ENCODE peak calls at places on chromosomes 12 and 14, in nine cellular contexts. G is cardiac fibroblast, C is neural progenitor cell, I is tibial artery, V is endothelial cell, H is nephron progenitor cell, O is natural killer cell, W is HCT116, N is WTC11. D is an unnamed sample.

GRCh38 chr12:127729381-127729780 is 537.6 kb upstream of the TMEM132C start:
- DNase-seq in O (no peak), H (no peak), I (no peak), G (no peak), W (no peak), V (no peak), N (no peak), C (no peak), D (no peak)

GRCh38 chr14:69044965-69045555 is 66.0 kb upstream of the ACTN1 start:
- DNase-seq in W (no peak), I (no peak), G (peak; percentile 90), V (no peak), C (no peak), O (no peak), N (no peak), H (no peak), D (no peak)

GRCh38 chr14:68487805-68488590 is 304.9 kb downstream of the ZFP36L1 start:
- DNase-seq in N (no peak), H (no peak), C (peak; percentile 51), I (no peak), O (no peak), W (no peak), V (no peak), G (no peak), D (no peak)

GRCh38 chr12:111773801-111774551 is 7.2 kb downstream of the ALDH2 start:
- DNase-seq in C (peak; percentile 37), V (no peak), O (no peak), N (no peak), W (no peak), H (no peak), I (peak; percentile 89), G (peak; percentile 91), D (peak; percentile 74)

GRCh38 chr12:263574-263973 is 938 bp upstream of the SLC6A13 start:
- DNase-seq in C (no peak), W (no peak), H (no peak), O (no peak), V (no peak), I (no peak), N (no peak), G (no peak), D (no peak)

GRCh38 chr12:48858043-48858442 is 6.1 kb upstream of the DDX23 start:
- DNase-seq in V (no peak), C (no peak), O (no peak), N (no peak), I (no peak), W (no peak), G (no peak), H (no peak), D (no peak)

GRCh38 chr12:11785722-11786121 is 136.2 kb downstream of the ETV6 start:
- DNase-seq in H (no peak), N (no peak), W (no peak), O (no peak), C (no peak), V (no peak), I (no peak), G (peak; percentile 83), D (no peak)

GRCh38 chr14:59398841-59399240 is 66.3 kb downstream of the GPR135 start:
- DNase-seq in I (no peak), W (no peak), N (no peak), C (no peak), V (no peak), H (no peak), O (no peak), G (no peak), D (no peak)

DNA sequence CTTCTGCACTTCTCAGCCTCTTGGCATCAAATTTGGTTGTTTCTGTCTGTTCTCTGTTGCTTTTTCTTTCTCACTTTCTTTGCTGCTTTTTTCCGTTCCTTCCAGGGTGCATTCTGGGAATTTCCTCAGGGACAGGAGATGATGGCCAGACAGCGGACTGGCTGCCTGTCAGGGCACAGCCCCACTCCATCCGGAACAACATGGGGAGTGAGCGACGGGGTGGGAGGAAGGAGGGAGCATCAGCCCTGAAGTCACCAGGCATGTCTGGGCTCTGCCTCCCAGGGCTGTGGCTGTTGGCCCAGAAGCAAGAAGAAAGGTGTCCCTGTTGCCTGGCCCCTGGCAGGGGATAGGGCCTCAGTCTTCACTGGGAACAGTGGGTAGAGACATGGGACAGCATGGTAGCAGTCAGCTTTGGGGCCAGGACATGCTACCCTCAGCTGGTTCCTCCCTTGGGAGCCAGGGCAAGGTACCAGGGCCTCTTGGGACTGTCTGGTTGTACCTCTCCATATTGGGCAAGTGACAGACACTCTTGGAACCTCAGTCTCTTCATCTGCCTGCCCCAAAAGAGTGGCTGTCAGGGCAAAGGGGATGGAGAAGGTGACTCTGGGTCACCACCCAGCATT is 8.6 kb downstream of the PGF start:
- DNase-seq in I (peak; percentile 24), N (no peak), W (no peak), V (no peak), G (no peak), H (no peak), O (no peak), C (no peak), D (no peak)
- TF ChIP-seq CTCF in I (no peak), N (no peak), W (no peak), V (peak; percentile 35), G (no peak), H (no peak), O (peak; percentile 63), C (no peak), D (peak; percentile 69)

GRCh38 chr14:32588448-32589320 is 259.6 kb downstream of the AKAP6 start:
- DNase-seq in O (no peak), H (peak; percentile 19), G (peak; percentile 74), W (peak; percentile 16), I (no peak), C (peak; percentile 65), N (peak; percentile 20), V (peak; percentile 15), D (no peak)
- TF ChIP-seq CTCF in O (no peak), H (peak; percentile 77), G (peak; percentile 82), W (peak; percentile 71), I (peak; percentile 45), C (peak; percentile 93), N (peak; percentile 52), V (peak; percentile 86), D (peak; percentile 81)

GRCh38 chr12:19181666-19182426 is 52.3 kb downstream of the PLEKHA5 start:
- DNase-seq in I (no peak), C (no peak), H (no peak), N (no peak), O (no peak), W (no peak), G (peak; percentile 36), V (no peak), D (no peak)
- TF ChIP-seq CTCF in I (no peak), C (peak; percentile 12), H (no peak), N (no peak), O (peak; percentile 9), W (no peak), G (no peak), V (no peak), D (peak; percentile 41)

GRCh38 chr14:104968541-104969401 is 9.4 kb downstream of the AHNAK2 start:
- DNase-seq in W (no peak), N (no peak), V (no peak), C (peak; percentile 37), H (no peak), I (peak; percentile 68), O (no peak), G (peak; percentile 48), D (peak; percentile 40)
- TF ChIP-seq CTCF in W (no peak), N (no peak), V (no peak), C (no peak), H (no peak), I (peak; percentile 28), O (no peak), G (peak; percentile 5), D (no peak)

DNA sequence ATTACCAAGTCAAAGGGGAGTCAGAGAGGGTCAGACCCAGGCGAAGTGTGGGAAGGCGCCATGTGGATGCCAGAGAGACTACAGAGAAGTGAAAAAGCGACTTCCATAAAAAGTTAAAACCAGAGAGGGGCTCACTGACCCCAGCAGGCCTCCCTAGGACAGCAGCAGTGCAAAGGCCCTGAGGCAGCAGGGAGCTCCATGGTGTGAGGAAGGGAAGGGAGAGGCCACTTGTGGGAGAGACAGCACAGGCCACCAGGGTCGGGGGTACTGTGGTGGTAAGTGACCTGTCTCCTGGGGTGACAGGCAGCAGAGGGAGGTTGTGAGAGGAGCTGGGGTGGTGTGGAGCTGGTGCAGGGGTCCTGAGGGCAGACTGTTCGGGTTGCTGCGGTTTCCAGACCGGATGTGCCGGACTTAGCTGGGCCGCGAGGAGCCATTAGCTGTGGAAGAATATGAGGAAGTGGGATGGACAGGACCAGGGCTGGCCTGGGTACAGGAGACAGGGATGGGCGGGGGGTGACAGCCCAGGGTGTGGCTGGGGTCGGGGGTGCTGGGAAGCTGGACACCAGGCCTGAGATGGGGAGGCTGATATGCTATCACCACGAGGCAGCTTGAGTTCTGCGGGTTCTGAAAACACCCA is 22.6 kb downstream of the SETD1B start:
- DNase-seq in V (no peak), W (no peak), I (no peak), C (no peak), G (no peak), O (no peak), H (no peak), N (no peak), D (no peak)
- TF ChIP-seq CTCF in V (no peak), W (no peak), I (no peak), C (no peak), G (no peak), O (no peak), H (no peak), N (no peak), D (no peak)

GRCh38 chr12:46402861-46403731 is 30.5 kb upstream of the SLC38A2 start:
- DNase-seq in V (no peak), C (no peak), G (no peak), W (no peak), H (no peak), O (no peak), I (no peak), N (no peak), D (no peak)

GRCh38 chr12:46400406-46400805 is 27.8 kb upstream of the SLC38A2 start:
- DNase-seq in I (no peak), W (no peak), H (no peak), V (no peak), O (no peak), G (no peak), N (no peak), C (no peak), D (no peak)

GRCh38 chr12:46402451-46402850 is 29.9 kb upstream of the SLC38A2 start:
- DNase-seq in C (no peak), G (peak; percentile 94), V (no peak), I (peak; percentile 52), N (no peak), O (no peak), H (no peak), W (no peak), D (no peak)

GRCh38 chr12:46403732-46404097 is 31.1 kb upstream of the SLC38A2 start:
- DNase-seq in H (no peak), O (no peak), V (no peak), N (no peak), C (no peak), I (no peak), G (no peak), W (no peak), D (no peak)

GRCh38 chr12:46401703-46402102 is 29.1 kb upstream of the SLC38A2 start:
- DNase-seq in N (no peak), V (no peak), I (peak; percentile 53), W (no peak), C (no peak), H (no peak), G (peak; percentile 87), O (no peak), D (no peak)
- TF ChIP-seq CTCF in N (no peak), V (no peak), I (peak; percentile 39), W (no peak), C (no peak), H (no peak), G (peak; percentile 50), O (no peak), D (no peak)

D was measured in CD14-positive monocyte.